ENCODE peak calls at places on chromosomes 13 and 19, in seven cellular contexts. One of them, this sample, is unnamed.

GRCh38 chr19:55369651-55370304 is 485 bp downstream of the IL11 start:
- DNase-seq in left ventricle myocardium inferior: no peak
- DNase-seq in adrenal gland: no peak
- DNase-seq in SK-N-SH: peak
- DNase-seq in RWPE2: peak
- DNase-seq in heart left ventricle: no peak
- DNase-seq in GM23248: peak
- DNase-seq in this sample: peak

GRCh38 chr13:35219021-35219420 is 257.5 kb downstream of the MAB21L1 start:
- DNase-seq in RWPE2: no peak
- DNase-seq in left ventricle myocardium inferior: no peak
- DNase-seq in adrenal gland: no peak
- DNase-seq in SK-N-SH: no peak
- DNase-seq in heart left ventricle: no peak
- DNase-seq in GM23248: no peak
- DNase-seq in this sample: no peak

GRCh38 chr13:20475927-20476691 is 49.5 kb downstream of the CRYL1 start:
- DNase-seq in SK-N-SH: no peak
- DNase-seq in GM23248: no peak
- DNase-seq in left ventricle myocardium inferior: no peak
- DNase-seq in RWPE2: no peak
- DNase-seq in heart left ventricle: no peak
- DNase-seq in adrenal gland: no peak
- DNase-seq in this sample: peak

GRCh38 chr13:46804391-46804815 is 7.4 kb upstream of the ESD start:
- DNase-seq in RWPE2: peak
- DNase-seq in heart left ventricle: no peak
- DNase-seq in adrenal gland: no peak
- DNase-seq in SK-N-SH: no peak
- DNase-seq in GM23248: peak
- DNase-seq in left ventricle myocardium inferior: no peak
- DNase-seq in this sample: no peak

GRCh38 chr13:32783067-32783466 is 196.8 kb downstream of the PDS5B start:
- DNase-seq in adrenal gland: no peak
- DNase-seq in heart left ventricle: no peak
- DNase-seq in left ventricle myocardium inferior: no peak
- DNase-seq in GM23248: peak
- DNase-seq in RWPE2: no peak
- DNase-seq in SK-N-SH: no peak
- DNase-seq in this sample: no peak

GRCh38 chr19:3100747-3101730 is 6.9 kb downstream of the GNA11 start:
- DNase-seq in RWPE2: no peak
- DNase-seq in GM23248: no peak
- DNase-seq in heart left ventricle: no peak
- DNase-seq in left ventricle myocardium inferior: no peak
- DNase-seq in SK-N-SH: no peak
- DNase-seq in adrenal gland: peak
- DNase-seq in this sample: no peak

GRCh38 chr13:65540064-65540635 is 1690.0 kb downstream of the PCDH9 start:
- DNase-seq in SK-N-SH: no peak
- DNase-seq in RWPE2: no peak
- DNase-seq in heart left ventricle: no peak
- DNase-seq in left ventricle myocardium inferior: no peak
- DNase-seq in GM23248: no peak
- DNase-seq in adrenal gland: no peak
- DNase-seq in this sample: no peak

GRCh38 chr19:44548736-44549135 is 19.3 kb upstream of the CEACAM20 start:
- DNase-seq in left ventricle myocardium inferior: no peak
- DNase-seq in RWPE2: no peak
- DNase-seq in GM23248: peak
- DNase-seq in adrenal gland: no peak
- DNase-seq in SK-N-SH: no peak
- DNase-seq in heart left ventricle: no peak
- DNase-seq in this sample: no peak

GRCh38 chr13:96027496-96027895 is 25.7 kb downstream of the UGGT2 start:
- DNase-seq in adrenal gland: no peak
- DNase-seq in RWPE2: no peak
- DNase-seq in GM23248: no peak
- DNase-seq in left ventricle myocardium inferior: no peak
- DNase-seq in heart left ventricle: no peak
- DNase-seq in SK-N-SH: no peak
- DNase-seq in this sample: no peak

GRCh38 chr19:42442833-42443232 is at the start of gene CXCL17:
- DNase-seq in RWPE2: no peak
- DNase-seq in adrenal gland: no peak
- DNase-seq in GM23248: no peak
- DNase-seq in left ventricle myocardium inferior: no peak
- DNase-seq in SK-N-SH: no peak
- DNase-seq in heart left ventricle: no peak
- DNase-seq in this sample: no peak

GRCh38 chr19:15935167-15935702 is 906 bp upstream of the CYP4F11 start:
- DNase-seq in SK-N-SH: no peak
- DNase-seq in GM23248: no peak
- DNase-seq in heart left ventricle: no peak
- DNase-seq in left ventricle myocardium inferior: no peak
- DNase-seq in adrenal gland: no peak
- DNase-seq in RWPE2: no peak
- DNase-seq in this sample: no peak

GRCh38 chr19:29663861-29664752 is 1.2 kb upstream of the PLEKHF1 start:
- DNase-seq in left ventricle myocardium inferior: no peak
- DNase-seq in GM23248: peak
- DNase-seq in RWPE2: no peak
- DNase-seq in SK-N-SH: no peak
- DNase-seq in adrenal gland: no peak
- DNase-seq in heart left ventricle: no peak
- DNase-seq in this sample: no peak

GRCh38 chr13:52850396-52851152 is 2.1 kb upstream of the PCDH8 start:
- DNase-seq in heart left ventricle: peak
- DNase-seq in left ventricle myocardium inferior: peak
- DNase-seq in RWPE2: peak
- DNase-seq in SK-N-SH: peak
- DNase-seq in adrenal gland: peak
- DNase-seq in GM23248: peak
- DNase-seq in this sample: peak

DNA sequence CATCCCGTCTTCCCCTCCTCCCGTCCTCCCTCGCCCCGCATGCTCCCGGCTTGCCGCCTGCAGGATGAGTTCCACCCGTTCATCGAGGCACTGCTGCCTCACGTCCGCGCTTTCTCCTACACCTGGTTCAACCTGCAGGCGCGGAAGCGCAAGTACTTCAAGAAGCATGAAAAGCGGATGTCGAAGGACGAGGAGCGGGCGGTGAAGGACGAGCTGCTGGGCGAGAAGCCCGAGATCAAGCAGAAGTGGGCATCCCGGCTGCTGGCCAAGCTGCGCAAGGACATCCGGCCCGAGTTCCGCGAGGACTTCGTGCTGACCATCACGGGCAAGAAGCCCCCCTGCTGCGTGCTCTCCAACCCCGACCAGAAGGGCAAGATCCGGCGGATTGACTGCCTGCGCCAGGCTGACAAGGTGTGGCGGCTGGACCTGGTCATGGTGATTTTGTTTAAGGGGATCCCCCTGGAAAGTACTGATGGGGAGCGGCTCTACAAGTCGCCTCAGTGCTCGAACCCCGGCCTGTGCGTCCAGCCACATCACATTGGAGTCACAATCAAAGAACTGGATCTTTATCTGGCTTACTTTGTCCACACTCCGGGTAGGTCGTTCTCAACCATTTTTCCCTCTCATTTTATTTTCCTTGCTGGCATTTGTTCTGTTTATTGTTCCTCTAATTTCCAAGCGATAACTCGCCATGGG is 29.8 kb downstream of the NFIX start:
- DNase-seq in GM23248: peak
- DNase-seq in adrenal gland: no peak
- DNase-seq in heart left ventricle: no peak
- DNase-seq in SK-N-SH: no peak
- DNase-seq in RWPE2: no peak
- DNase-seq in left ventricle myocardium inferior: no peak
- DNase-seq in this sample: no peak
- H3K27ac ChIP-seq in GM23248: peak
- H3K27ac ChIP-seq in adrenal gland: no peak
- H3K27ac ChIP-seq in heart left ventricle: peak
- H3K27ac ChIP-seq in SK-N-SH: peak
- H3K27ac ChIP-seq in RWPE2: peak
- H3K27ac ChIP-seq in left ventricle myocardium inferior: peak
- H3K27ac ChIP-seq in this sample: peak

DNA sequence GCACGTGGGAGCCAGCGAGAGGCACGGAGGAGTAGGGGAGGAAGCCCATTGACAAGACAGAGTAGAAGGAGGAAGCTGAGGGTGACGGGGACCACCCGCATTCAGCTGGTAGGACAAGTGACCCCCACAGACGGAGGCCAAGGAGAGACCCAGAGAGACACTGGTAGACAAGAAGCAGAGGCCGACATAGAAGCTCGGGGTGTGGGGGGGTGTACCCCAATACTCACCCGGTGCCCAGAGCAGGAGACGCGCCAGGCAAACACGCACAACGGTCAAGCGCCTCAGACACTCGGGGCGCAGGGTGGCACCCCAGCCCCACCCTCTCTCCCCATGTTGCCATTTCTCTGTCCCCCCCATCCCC is 23.6 kb downstream of the SHANK1 start:
- DNase-seq in left ventricle myocardium inferior: no peak
- DNase-seq in heart left ventricle: no peak
- DNase-seq in SK-N-SH: no peak
- DNase-seq in RWPE2: no peak
- DNase-seq in adrenal gland: no peak
- DNase-seq in GM23248: no peak
- DNase-seq in this sample: no peak
- H3K4me3 ChIP-seq in left ventricle myocardium inferior: no peak
- H3K4me3 ChIP-seq in heart left ventricle: no peak
- H3K4me3 ChIP-seq in SK-N-SH: peak
- H3K4me3 ChIP-seq in RWPE2: no peak
- H3K4me3 ChIP-seq in adrenal gland: no peak
- H3K4me3 ChIP-seq in GM23248: no peak
- H3K4me3 ChIP-seq in this sample: no peak

GRCh38 chr19:1648926-1649541 is 3.4 kb downstream of the TCF3 start:
- DNase-seq in RWPE2: peak
- DNase-seq in heart left ventricle: peak
- DNase-seq in adrenal gland: no peak
- DNase-seq in GM23248: peak
- DNase-seq in SK-N-SH: no peak
- DNase-seq in left ventricle myocardium inferior: no peak
- DNase-seq in this sample: no peak
- H3K27ac ChIP-seq in RWPE2: no peak
- H3K27ac ChIP-seq in heart left ventricle: no peak
- H3K27ac ChIP-seq in adrenal gland: no peak
- H3K27ac ChIP-seq in GM23248: no peak
- H3K27ac ChIP-seq in SK-N-SH: no peak
- H3K27ac ChIP-seq in left ventricle myocardium inferior: no peak
- H3K27ac ChIP-seq in this sample: no peak

GRCh38 chr19:37484406-37485115 is 15.4 kb downstream of the ZNF570 start:
- DNase-seq in RWPE2: no peak
- DNase-seq in adrenal gland: no peak
- DNase-seq in left ventricle myocardium inferior: no peak
- DNase-seq in heart left ventricle: no peak
- DNase-seq in GM23248: no peak
- DNase-seq in SK-N-SH: no peak
- DNase-seq in this sample: no peak
- H3K4me3 ChIP-seq in RWPE2: no peak
- H3K4me3 ChIP-seq in adrenal gland: peak
- H3K4me3 ChIP-seq in left ventricle myocardium inferior: no peak
- H3K4me3 ChIP-seq in heart left ventricle: no peak
- H3K4me3 ChIP-seq in GM23248: no peak
- H3K4me3 ChIP-seq in SK-N-SH: peak
- H3K4me3 ChIP-seq in this sample: no peak

DNA sequence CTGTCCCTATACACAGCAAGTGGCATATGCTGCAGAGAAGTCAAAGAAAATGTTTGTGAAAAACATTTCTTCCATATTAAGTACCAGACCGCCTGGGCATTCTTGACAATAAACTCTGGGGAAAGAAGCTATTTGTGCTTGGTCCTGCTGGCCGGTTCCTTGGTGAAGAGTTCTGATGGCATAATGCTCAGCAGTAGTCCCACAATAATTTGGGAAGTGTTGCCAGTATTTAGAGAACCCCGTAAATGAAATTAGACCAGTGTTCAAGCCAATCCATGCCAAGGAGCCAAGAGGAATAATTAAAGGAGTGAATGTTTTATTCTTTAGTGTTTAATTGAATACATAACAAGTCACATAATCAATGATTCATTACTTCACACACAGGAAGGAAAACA is 6.3 kb downstream of the KCTD12 start:
- DNase-seq in SK-N-SH: no peak
- DNase-seq in adrenal gland: no peak
- DNase-seq in heart left ventricle: no peak
- DNase-seq in left ventricle myocardium inferior: no peak
- DNase-seq in GM23248: no peak
- DNase-seq in RWPE2: no peak
- DNase-seq in this sample: no peak
- H3K27ac ChIP-seq in SK-N-SH: peak
- H3K27ac ChIP-seq in adrenal gland: peak
- H3K27ac ChIP-seq in heart left ventricle: peak
- H3K27ac ChIP-seq in left ventricle myocardium inferior: peak
- H3K27ac ChIP-seq in GM23248: peak
- H3K27ac ChIP-seq in RWPE2: peak
- H3K27ac ChIP-seq in this sample: peak

DNA sequence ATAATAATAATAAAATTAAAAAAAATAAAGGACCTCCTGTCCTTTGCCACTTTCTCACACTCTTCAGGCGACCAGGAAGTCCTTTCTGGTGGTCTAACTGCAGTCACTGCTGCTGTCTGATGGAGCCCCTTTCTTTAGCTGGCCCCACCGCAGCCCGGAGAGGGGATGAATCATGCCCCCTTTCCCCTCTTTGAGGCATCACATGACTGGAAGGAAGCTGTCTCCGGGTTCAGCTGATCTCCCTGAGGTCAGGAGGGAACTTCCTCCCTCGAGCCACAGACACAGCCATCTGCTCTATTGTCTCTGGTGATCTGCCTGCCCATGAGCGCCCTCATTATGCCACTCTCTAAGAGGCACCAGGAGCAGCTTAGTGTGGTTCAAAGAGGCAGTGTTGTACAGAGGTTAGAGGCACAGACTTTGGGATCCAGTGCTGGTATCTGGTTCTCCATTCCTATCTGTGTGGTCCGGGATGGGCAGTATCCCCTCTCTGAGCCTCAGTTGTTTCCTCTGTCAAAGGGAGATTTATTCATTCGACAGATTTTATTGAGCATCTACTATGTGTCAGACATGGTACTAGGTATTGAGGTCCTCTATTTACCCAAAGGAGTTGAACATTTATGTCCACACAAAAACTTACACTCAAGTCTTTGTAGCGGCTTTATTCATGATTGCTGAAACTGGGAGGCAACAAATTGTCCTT is 30.0 kb downstream of the VAV1 start:
- DNase-seq in left ventricle myocardium inferior: peak
- DNase-seq in SK-N-SH: no peak
- DNase-seq in adrenal gland: peak
- DNase-seq in heart left ventricle: peak
- DNase-seq in GM23248: no peak
- DNase-seq in RWPE2: no peak
- DNase-seq in this sample: no peak
- H3K4me3 ChIP-seq in left ventricle myocardium inferior: no peak
- H3K4me3 ChIP-seq in SK-N-SH: no peak
- H3K4me3 ChIP-seq in adrenal gland: no peak
- H3K4me3 ChIP-seq in heart left ventricle: no peak
- H3K4me3 ChIP-seq in GM23248: no peak
- H3K4me3 ChIP-seq in RWPE2: no peak
- H3K4me3 ChIP-seq in this sample: no peak

This sample was measured in hepatocyte.